ENCODE peak calls at places on chromosomes 5 and 9, in ten cellular contexts. W is small intestine; T is aorta; H is naive thymus-derived CD4-positive, alpha-beta T cell; O is A549; J is tibial artery; N is left lung; R is left ventricle myocardium inferior; I is transverse colon; F is NT2/D1. K is an unnamed sample. For H3K4me1, the result is how much of the 10 kb centered on the place peaks cover.

GRCh38 chr5:34626036-34626435 is 30.1 kb upstream of the RAI14 start:
- DNase-seq in F (no peak), H (no peak), N (no peak), T (no peak), I (no peak), O (peak), J (no peak), R (no peak), W (no peak), K (no peak)

GRCh38 chr5:175109058-175109755 is 334.8 kb downstream of the DRD1 start:
- DNase-seq in O (no peak), J (no peak), H (no peak), W (no peak), R (no peak), N (no peak), T (no peak), F (no peak), I (no peak), K (no peak)

GRCh38 chr9:121917375-121918335 is 175.5 kb downstream of the TTLL11 start:
- DNase-seq in O (no peak), H (no peak), J (no peak), I (no peak), F (no peak), W (no peak), T (no peak), R (no peak), N (no peak), K (no peak)

GRCh38 chr5:9269024-9269423 is 276.9 kb downstream of the SEMA5A start:
- DNase-seq in N (no peak), H (no peak), O (no peak), F (no peak), R (no peak), T (no peak), W (no peak), J (no peak), I (no peak), K (no peak)

GRCh38 chr5:122311888-122312669 is at the start of gene SNCAIP:
- DNase-seq in O (peak), I (peak), F (no peak), J (peak), T (peak), R (peak), W (peak), H (no peak), N (peak), K (peak)

GRCh38 chr5:1461396-1461795 is 16.2 kb upstream of the SLC6A3 start:
- DNase-seq in W (no peak), J (peak), N (peak), I (no peak), T (no peak), F (no peak), H (no peak), O (no peak), R (no peak), K (no peak)

GRCh38 chr9:116219686-116220085 is 66.1 kb downstream of the PAPPA start:
- DNase-seq in T (no peak), O (no peak), N (no peak), I (no peak), W (no peak), H (no peak), J (no peak), F (no peak), R (peak), K (no peak)

GRCh38 chr9:136313111-136314055 is 9.5 kb upstream of the CCDC187 start:
- DNase-seq in W (no peak), R (no peak), N (peak), H (no peak), O (no peak), T (no peak), I (no peak), F (no peak), J (no peak), K (no peak)

GRCh38 chr9:125766468-125767221 is 19.5 kb downstream of the PBX3 start:
- DNase-seq in W (no peak), F (no peak), T (no peak), H (no peak), O (no peak), J (no peak), R (no peak), I (no peak), N (no peak), K (no peak)

GRCh38 chr9:22976454-22976853 is 529.8 kb downstream of the DMRTA1 start:
- DNase-seq in N (no peak), I (no peak), O (no peak), H (no peak), J (no peak), W (no peak), F (no peak), T (no peak), R (no peak), K (no peak)

GRCh38 chr5:50697739-50698138 is 31.3 kb downstream of the PARP8 start:
- DNase-seq in O (no peak), J (no peak), F (no peak), H (no peak), N (no peak), T (no peak), R (no peak), W (no peak), I (no peak), K (no peak)

GRCh38 chr9:11241779-11242178 is 629.0 kb upstream of the PTPRD start:
- DNase-seq in I (no peak), N (no peak), W (no peak), H (no peak), O (no peak), J (no peak), R (no peak), F (no peak), T (no peak), K (no peak)

GRCh38 chr5:83509535-83509934 is 38.0 kb downstream of the VCAN start:
- DNase-seq in F (no peak), I (no peak), J (no peak), R (no peak), H (no peak), W (no peak), T (no peak), O (peak), N (no peak), K (no peak)

GRCh38 chr9:124045076-124045829 is 33.7 kb downstream of the LHX2 start:
- DNase-seq in T (no peak), O (no peak), I (peak), N (no peak), W (no peak), J (peak), F (no peak), R (peak), H (no peak), K (no peak)

GRCh38 chr5:157269165-157269671 is 3.3 kb downstream of the CYFIP2 start:
- DNase-seq in H (no peak), J (no peak), R (no peak), N (no peak), O (no peak), I (no peak), W (no peak), T (no peak), F (no peak), K (no peak)
- H3K4me3 ChIP-seq in H (peak), J (no peak), R (no peak), N (no peak), O (no peak), I (no peak), W (no peak), T (no peak), F (no peak), K (no peak)

GRCh38 chr9:129319076-129319937 is 141.2 kb upstream of the IER5L start:
- DNase-seq in J (peak), F (no peak), T (no peak), N (no peak), R (no peak), W (no peak), I (no peak), O (no peak), H (no peak), K (no peak)

GRCh38 chr9:129318121-129319075 is 140.3 kb upstream of the IER5L start:
- DNase-seq in H (no peak), N (no peak), O (no peak), I (no peak), F (no peak), J (peak), R (no peak), T (peak), W (no peak), K (no peak)

GRCh38 chr9:129317179-129318011 is 139.3 kb upstream of the IER5L start:
- DNase-seq in R (no peak), I (no peak), F (no peak), N (no peak), O (peak), T (peak), J (peak), W (peak), H (no peak), K (no peak)

GRCh38 chr9:129313331-129313955 is 135.4 kb upstream of the IER5L start:
- DNase-seq in O (no peak), F (no peak), W (no peak), H (no peak), J (peak), R (no peak), N (no peak), I (no peak), T (no peak), K (no peak)

DNA sequence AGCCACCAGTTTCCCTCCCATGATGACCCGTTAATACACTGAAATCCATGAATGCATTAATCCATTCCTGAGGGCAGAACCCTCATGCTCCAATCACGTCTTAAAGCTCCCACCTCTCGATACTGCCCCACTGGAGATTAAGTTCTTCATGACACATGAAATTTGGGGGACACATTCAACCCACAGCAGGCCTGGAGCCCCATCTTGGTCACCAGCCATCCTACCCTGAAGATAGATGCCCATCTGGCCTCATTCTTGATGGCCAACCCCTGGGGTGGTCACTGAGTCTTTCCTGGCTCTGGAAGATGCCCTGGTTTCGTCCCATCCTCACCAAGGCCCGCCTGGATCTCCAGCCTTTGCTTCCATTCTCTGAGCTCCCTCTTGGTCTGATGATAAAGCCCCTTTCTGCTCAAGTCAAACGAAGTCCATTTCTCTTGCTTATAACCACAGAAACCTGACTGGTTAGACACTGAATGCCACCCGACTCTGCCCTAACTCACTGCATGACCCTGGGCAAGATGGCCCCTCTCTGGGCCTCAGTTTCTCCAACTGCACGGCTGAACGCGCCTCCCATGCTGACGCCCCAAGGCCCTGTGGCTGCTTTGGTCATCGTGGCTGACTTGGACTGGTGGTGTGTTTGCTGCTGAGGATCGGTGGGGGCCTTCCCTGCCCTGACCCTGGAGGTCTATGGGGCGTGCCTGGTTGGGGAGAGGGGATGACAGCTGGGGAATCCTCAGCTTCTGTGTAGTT is 138.4 kb upstream of the IER5L start:
- DNase-seq in I (no peak), O (no peak), H (no peak), R (no peak), N (no peak), W (no peak), F (no peak), T (no peak), J (peak), K (no peak)
- H3K4me1 ChIP-seq in I (under half), O (under half), H (under half), R (half or more), N (under half), W (under half), F (under half), T (under half), J (half or more), K (under half)

GRCh38 chr9:6641561-6641960 is 4.0 kb downstream of the GLDC start:
- DNase-seq in N (no peak), T (no peak), R (no peak), O (no peak), J (no peak), H (no peak), I (no peak), W (no peak), F (no peak), K (no peak)
- H3K4me3 ChIP-seq in N (no peak), T (no peak), R (no peak), O (no peak), J (no peak), H (no peak), I (no peak), W (no peak), F (no peak), K (no peak)

DNA sequence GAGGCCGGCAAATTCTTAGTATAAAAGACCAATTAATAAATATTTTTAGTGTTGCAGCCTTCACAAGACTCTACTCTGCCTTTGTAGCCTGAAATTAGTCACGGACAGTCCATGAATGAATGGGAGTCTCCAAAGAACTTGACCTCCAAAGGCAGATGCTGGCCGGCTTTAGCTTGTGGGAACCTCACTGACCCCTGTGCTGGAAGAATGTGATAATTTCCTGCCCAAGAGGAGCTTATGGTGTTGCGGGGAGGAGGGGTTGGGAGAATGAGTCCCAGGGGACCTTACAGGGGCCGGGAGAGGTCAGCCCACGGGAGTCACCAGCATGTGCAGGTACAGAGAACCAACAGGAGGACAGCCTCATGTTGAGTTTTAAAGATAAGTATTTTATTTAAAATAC is 143.1 kb downstream of the IRX2 start:
- DNase-seq in J (no peak), F (no peak), O (no peak), R (no peak), H (no peak), I (no peak), T (no peak), N (no peak), W (no peak), K (no peak)
- H3K4me1 ChIP-seq in J (under half), F (under half), O (under half), R (under half), H (under half), I (under half), T (under half), N (under half), W (under half), K (under half)

DNA sequence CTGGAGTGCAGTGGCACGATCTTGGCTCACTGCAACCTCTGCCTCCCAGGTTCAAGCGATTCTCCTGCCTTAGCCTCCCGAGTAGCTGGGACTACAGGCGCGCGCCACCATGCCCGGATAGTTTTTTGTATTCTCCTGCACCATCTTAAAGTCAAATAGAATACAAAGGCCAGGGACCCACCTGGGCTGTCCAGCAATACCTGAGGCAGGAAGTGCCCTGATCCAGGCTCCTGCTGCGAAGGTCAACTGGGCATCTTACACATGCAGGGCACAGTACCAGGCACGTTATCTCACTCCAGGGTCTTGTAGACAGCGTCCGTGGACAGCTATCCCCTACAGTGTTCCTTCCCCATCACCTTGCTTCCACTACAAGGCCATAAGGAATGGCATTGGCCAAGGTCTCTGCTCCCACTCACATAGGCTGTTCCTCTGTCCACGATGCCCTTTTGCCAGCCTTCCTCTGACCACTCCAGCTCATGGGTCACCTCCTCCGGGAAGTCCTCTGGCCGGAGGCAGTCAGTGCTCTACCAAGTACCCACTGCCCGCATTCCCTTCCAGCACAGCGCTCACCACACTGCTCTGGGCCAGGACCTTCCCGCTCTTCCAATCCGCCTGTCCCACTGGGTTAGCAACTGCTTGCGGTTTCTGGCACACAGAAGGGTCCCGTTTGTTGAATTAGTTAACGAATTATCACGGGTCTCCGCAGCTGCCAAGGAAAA is 978 bp downstream of the P4HA2 start:
- DNase-seq in W (no peak), O (no peak), R (no peak), T (peak), I (peak), N (no peak), H (no peak), J (no peak), F (no peak), K (no peak)
- H3K4me3 ChIP-seq in W (peak), O (peak), R (peak), T (peak), I (peak), N (peak), H (no peak), J (peak), F (peak), K (peak)

GRCh38 chr5:150020249-150020648 is 19.7 kb downstream of the HMGXB3 start:
- DNase-seq in R (no peak), H (no peak), O (no peak), W (no peak), F (no peak), J (no peak), T (no peak), I (no peak), N (no peak), K (no peak)
- H3K4me1 ChIP-seq in R (under half), H (under half), O (under half), W (under half), F (under half), J (under half), T (under half), I (under half), N (under half), K (under half)

DNA sequence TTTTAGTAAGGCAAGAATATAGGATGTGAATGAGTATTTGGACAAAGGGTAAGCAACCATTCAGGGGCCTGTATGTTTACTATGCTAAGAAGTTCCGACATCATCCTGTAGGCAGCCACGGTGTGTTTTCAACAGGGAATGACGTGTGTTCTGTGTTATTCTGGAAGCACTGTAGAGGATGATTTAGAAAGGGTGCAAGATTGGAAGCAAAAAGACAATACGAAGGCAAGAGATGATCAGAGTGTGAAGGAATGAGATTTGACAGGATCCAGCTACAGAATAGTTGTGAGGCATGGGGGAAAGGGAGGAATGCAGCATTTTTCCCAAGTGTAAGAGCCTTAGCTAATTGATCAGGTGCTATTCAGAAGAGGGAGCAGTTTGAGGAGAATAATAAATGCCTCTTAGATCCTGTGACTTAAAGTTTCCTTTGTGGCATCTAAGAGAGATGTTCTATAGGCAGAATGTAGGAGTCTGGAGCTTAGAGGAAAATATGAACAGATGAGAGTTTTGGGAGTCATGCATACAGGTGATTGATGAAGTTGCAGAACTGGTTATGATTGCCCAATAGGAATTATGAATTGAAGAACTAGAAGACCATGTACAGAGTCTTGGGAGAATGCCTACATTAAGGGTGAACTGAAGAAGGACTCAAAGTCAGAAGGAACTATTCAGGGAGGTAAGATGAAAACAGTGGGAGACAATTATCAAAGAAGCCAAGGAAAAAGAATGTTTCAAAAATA is 2.5 kb downstream of the SMC5 start:
- DNase-seq in F (no peak), O (no peak), T (no peak), H (no peak), R (no peak), N (no peak), I (no peak), J (no peak), W (no peak), K (no peak)
- H3K4me3 ChIP-seq in F (no peak), O (no peak), T (no peak), H (peak), R (peak), N (no peak), I (no peak), J (no peak), W (no peak), K (no peak)

K was measured in mucosa of descending colon.